ENCODE peak calls at places on chromosome 9, in seven cellular contexts. One of them, this sample, is unnamed.

GRCh38 chr9:96014078-96014477 is 138.6 kb downstream of the ERCC6L2 start:
- DNase-seq in GM12865: peak
- DNase-seq in brain microvascular endothelial cell: no peak
- DNase-seq in left lung: no peak
- DNase-seq in tibial artery: no peak
- DNase-seq in fibroblast of pulmonary artery: no peak
- DNase-seq in AG09309: no peak
- DNase-seq in this sample: no peak

GRCh38 chr9:22031664-22032411 is 22.7 kb upstream of the CDKN2B start:
- DNase-seq in fibroblast of pulmonary artery: no peak
- DNase-seq in GM12865: no peak
- DNase-seq in left lung: no peak
- DNase-seq in AG09309: no peak
- DNase-seq in tibial artery: no peak
- DNase-seq in brain microvascular endothelial cell: no peak
- DNase-seq in this sample: no peak

GRCh38 chr9:116549061-116549664 is 137.9 kb upstream of the TRIM32 start:
- DNase-seq in brain microvascular endothelial cell: peak
- DNase-seq in tibial artery: peak
- DNase-seq in GM12865: no peak
- DNase-seq in fibroblast of pulmonary artery: peak
- DNase-seq in left lung: peak
- DNase-seq in AG09309: peak
- DNase-seq in this sample: peak

GRCh38 chr9:121853617-121854395 is 202.4 kb downstream of the DAB2IP start:
- DNase-seq in AG09309: no peak
- DNase-seq in fibroblast of pulmonary artery: no peak
- DNase-seq in GM12865: no peak
- DNase-seq in brain microvascular endothelial cell: no peak
- DNase-seq in left lung: no peak
- DNase-seq in tibial artery: no peak
- DNase-seq in this sample: no peak

GRCh38 chr9:112084334-112084733 is 90.8 kb downstream of the SUSD1 start:
- DNase-seq in GM12865: peak
- DNase-seq in brain microvascular endothelial cell: no peak
- DNase-seq in tibial artery: no peak
- DNase-seq in left lung: no peak
- DNase-seq in fibroblast of pulmonary artery: no peak
- DNase-seq in AG09309: no peak
- DNase-seq in this sample: no peak

GRCh38 chr9:12794024-12794799 is 19.4 kb downstream of the LURAP1L start:
- DNase-seq in fibroblast of pulmonary artery: peak
- DNase-seq in left lung: no peak
- DNase-seq in AG09309: no peak
- DNase-seq in GM12865: no peak
- DNase-seq in tibial artery: no peak
- DNase-seq in brain microvascular endothelial cell: no peak
- DNase-seq in this sample: no peak

GRCh38 chr9:18906656-18907395 is 126.2 kb downstream of the SAXO1 start:
- DNase-seq in fibroblast of pulmonary artery: peak
- DNase-seq in AG09309: no peak
- DNase-seq in brain microvascular endothelial cell: peak
- DNase-seq in GM12865: peak
- DNase-seq in tibial artery: no peak
- DNase-seq in left lung: no peak
- DNase-seq in this sample: no peak

GRCh38 chr9:21744874-21745273 is 57.6 kb upstream of the MTAP start:
- DNase-seq in AG09309: peak
- DNase-seq in fibroblast of pulmonary artery: peak
- DNase-seq in brain microvascular endothelial cell: no peak
- DNase-seq in tibial artery: no peak
- DNase-seq in GM12865: no peak
- DNase-seq in left lung: no peak
- DNase-seq in this sample: no peak

GRCh38 chr9:136925414-136926153 is 19.0 kb downstream of the FBXW5 start:
- DNase-seq in fibroblast of pulmonary artery: no peak
- DNase-seq in left lung: no peak
- DNase-seq in brain microvascular endothelial cell: no peak
- DNase-seq in AG09309: no peak
- DNase-seq in GM12865: no peak
- DNase-seq in tibial artery: peak
- DNase-seq in this sample: no peak

GRCh38 chr9:136927343-136928261 is 16.9 kb downstream of the FBXW5 start:
- DNase-seq in left lung: no peak
- DNase-seq in GM12865: no peak
- DNase-seq in tibial artery: no peak
- DNase-seq in brain microvascular endothelial cell: peak
- DNase-seq in fibroblast of pulmonary artery: peak
- DNase-seq in AG09309: peak
- DNase-seq in this sample: no peak

GRCh38 chr9:136923881-136924280 is 20.7 kb downstream of the FBXW5 start:
- DNase-seq in tibial artery: peak
- DNase-seq in brain microvascular endothelial cell: no peak
- DNase-seq in left lung: no peak
- DNase-seq in fibroblast of pulmonary artery: no peak
- DNase-seq in AG09309: no peak
- DNase-seq in GM12865: no peak
- DNase-seq in this sample: no peak

GRCh38 chr9:136926749-136927148 is 17.8 kb downstream of the FBXW5 start:
- DNase-seq in left lung: no peak
- DNase-seq in brain microvascular endothelial cell: no peak
- DNase-seq in AG09309: no peak
- DNase-seq in fibroblast of pulmonary artery: no peak
- DNase-seq in GM12865: no peak
- DNase-seq in tibial artery: no peak
- DNase-seq in this sample: no peak

GRCh38 chr9:136926154-136926704 is 18.3 kb downstream of the FBXW5 start:
- DNase-seq in left lung: no peak
- DNase-seq in fibroblast of pulmonary artery: no peak
- DNase-seq in AG09309: no peak
- DNase-seq in tibial artery: no peak
- DNase-seq in brain microvascular endothelial cell: peak
- DNase-seq in GM12865: no peak
- DNase-seq in this sample: no peak
- TF ChIP-seq CTCF in left lung: no peak
- TF ChIP-seq CTCF in fibroblast of pulmonary artery: no peak
- TF ChIP-seq CTCF in AG09309: no peak
- TF ChIP-seq CTCF in tibial artery: no peak
- TF ChIP-seq CTCF in brain microvascular endothelial cell: peak
- TF ChIP-seq CTCF in GM12865: peak
- TF ChIP-seq CTCF in this sample: no peak

GRCh38 chr9:114501786-114502682 is 3.2 kb downstream of the WHRN start:
- DNase-seq in fibroblast of pulmonary artery: no peak
- DNase-seq in tibial artery: no peak
- DNase-seq in AG09309: peak
- DNase-seq in left lung: no peak
- DNase-seq in brain microvascular endothelial cell: peak
- DNase-seq in GM12865: no peak
- DNase-seq in this sample: no peak

GRCh38 chr9:114503522-114504340 is 1.5 kb downstream of the WHRN start:
- DNase-seq in fibroblast of pulmonary artery: no peak
- DNase-seq in left lung: no peak
- DNase-seq in tibial artery: no peak
- DNase-seq in AG09309: no peak
- DNase-seq in GM12865: no peak
- DNase-seq in brain microvascular endothelial cell: no peak
- DNase-seq in this sample: no peak

GRCh38 chr9:114500583-114501292 is 4.5 kb downstream of the WHRN start:
- DNase-seq in fibroblast of pulmonary artery: no peak
- DNase-seq in left lung: no peak
- DNase-seq in AG09309: no peak
- DNase-seq in GM12865: no peak
- DNase-seq in tibial artery: no peak
- DNase-seq in brain microvascular endothelial cell: no peak
- DNase-seq in this sample: no peak

GRCh38 chr9:114504341-114505186 is 709 bp downstream of the WHRN start:
- DNase-seq in left lung: peak
- DNase-seq in tibial artery: no peak
- DNase-seq in fibroblast of pulmonary artery: peak
- DNase-seq in brain microvascular endothelial cell: peak
- DNase-seq in AG09309: no peak
- DNase-seq in GM12865: no peak
- DNase-seq in this sample: no peak

DNA sequence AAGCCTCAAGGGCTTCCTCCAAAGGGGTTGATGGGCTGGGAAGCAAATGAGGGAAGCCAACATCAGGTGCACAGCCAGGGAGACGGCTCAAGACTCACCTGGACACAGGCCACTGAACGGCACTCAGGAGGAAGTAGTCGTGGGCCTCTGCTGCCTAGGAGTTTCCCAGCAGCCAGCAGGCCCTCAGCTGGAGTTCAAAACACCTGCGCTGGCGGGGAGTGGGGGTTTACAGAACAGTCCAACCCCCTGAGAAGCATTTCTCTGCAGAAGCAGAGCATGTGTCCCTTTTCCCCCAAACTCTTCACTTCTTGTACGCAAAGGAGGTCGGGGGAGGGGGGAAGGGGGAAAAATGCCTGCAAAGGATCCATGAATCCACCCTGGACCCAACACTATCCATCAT is 2.3 kb downstream of the WHRN start:
- DNase-seq in fibroblast of pulmonary artery: no peak
- DNase-seq in tibial artery: no peak
- DNase-seq in brain microvascular endothelial cell: no peak
- DNase-seq in GM12865: no peak
- DNase-seq in AG09309: no peak
- DNase-seq in left lung: peak
- DNase-seq in this sample: no peak
- H3K4me3 ChIP-seq in fibroblast of pulmonary artery: no peak
- H3K4me3 ChIP-seq in tibial artery: no peak
- H3K4me3 ChIP-seq in brain microvascular endothelial cell: no peak
- H3K4me3 ChIP-seq in GM12865: no peak
- H3K4me3 ChIP-seq in AG09309: no peak
- H3K4me3 ChIP-seq in left lung: no peak
- H3K4me3 ChIP-seq in this sample: no peak

GRCh38 chr9:74277532-74277931 is 219.6 kb upstream of the RORB start:
- DNase-seq in tibial artery: no peak
- DNase-seq in fibroblast of pulmonary artery: no peak
- DNase-seq in AG09309: no peak
- DNase-seq in brain microvascular endothelial cell: no peak
- DNase-seq in GM12865: peak
- DNase-seq in left lung: no peak
- DNase-seq in this sample: no peak
- TF ChIP-seq CTCF in tibial artery: no peak
- TF ChIP-seq CTCF in fibroblast of pulmonary artery: no peak
- TF ChIP-seq CTCF in AG09309: no peak
- TF ChIP-seq CTCF in brain microvascular endothelial cell: no peak
- TF ChIP-seq CTCF in GM12865: no peak
- TF ChIP-seq CTCF in left lung: no peak
- TF ChIP-seq CTCF in this sample: no peak

GRCh38 chr9:130535818-130536521 is 43.4 kb upstream of the FUBP3 start:
- DNase-seq in brain microvascular endothelial cell: peak
- DNase-seq in tibial artery: no peak
- DNase-seq in GM12865: no peak
- DNase-seq in AG09309: peak
- DNase-seq in left lung: no peak
- DNase-seq in fibroblast of pulmonary artery: peak
- DNase-seq in this sample: no peak
- H3K4me3 ChIP-seq in brain microvascular endothelial cell: peak
- H3K4me3 ChIP-seq in tibial artery: no peak
- H3K4me3 ChIP-seq in GM12865: no peak
- H3K4me3 ChIP-seq in AG09309: no peak
- H3K4me3 ChIP-seq in left lung: no peak
- H3K4me3 ChIP-seq in fibroblast of pulmonary artery: no peak
- H3K4me3 ChIP-seq in this sample: no peak

DNA sequence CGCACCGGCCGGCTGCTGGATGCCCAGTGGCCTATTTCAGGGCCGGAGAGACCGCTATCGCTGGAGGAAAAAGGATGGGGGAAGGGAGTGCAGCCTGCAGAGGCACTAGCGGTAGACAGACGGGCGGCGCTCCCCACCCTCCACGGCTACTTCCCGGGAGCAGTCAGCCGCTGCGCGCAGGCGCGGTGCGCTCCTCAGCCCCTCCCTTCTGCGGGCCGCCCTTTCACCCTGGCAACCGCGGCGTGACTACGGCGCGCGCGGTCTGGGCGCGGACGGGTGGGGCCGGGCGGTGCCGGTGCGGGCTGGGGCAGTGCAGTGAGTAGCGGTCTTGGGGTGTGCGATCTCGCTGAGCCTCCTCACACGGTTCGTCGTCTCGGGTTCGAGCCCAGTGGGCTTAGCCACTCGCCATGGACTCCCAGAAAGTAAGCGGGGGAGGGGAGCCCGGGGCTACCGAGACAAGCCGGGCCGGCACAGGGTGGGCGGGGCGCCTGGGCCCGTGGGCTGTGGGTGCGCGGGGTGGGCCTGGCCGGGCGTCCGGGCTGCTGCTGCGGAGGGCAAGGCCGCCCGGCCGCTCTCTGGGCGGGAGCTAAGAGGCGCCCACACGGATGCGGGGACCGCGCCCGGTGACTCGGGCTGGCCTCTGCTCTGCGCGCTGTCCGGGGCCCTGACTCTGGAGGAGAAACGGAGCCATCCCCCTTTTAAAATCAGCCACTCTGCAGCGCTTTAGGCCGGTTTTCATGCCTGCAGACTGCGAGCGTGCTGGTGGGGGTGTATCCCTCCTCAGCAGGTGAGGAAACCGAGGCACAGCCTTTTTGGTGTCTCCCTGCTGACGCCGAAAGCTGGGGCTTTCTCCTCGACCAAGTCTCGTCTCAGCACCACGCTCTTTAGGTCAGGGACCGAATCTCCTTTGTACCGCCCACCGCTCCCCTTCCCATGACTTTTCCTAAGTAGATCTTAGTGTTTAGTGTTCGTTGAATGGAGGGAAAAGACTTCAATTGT is at the start of gene FSD1L:
- DNase-seq in tibial artery: peak
- DNase-seq in AG09309: peak
- DNase-seq in GM12865: peak
- DNase-seq in fibroblast of pulmonary artery: peak
- DNase-seq in brain microvascular endothelial cell: peak
- DNase-seq in left lung: peak
- DNase-seq in this sample: peak
- TF ChIP-seq CTCF in tibial artery: no peak
- TF ChIP-seq CTCF in AG09309: peak
- TF ChIP-seq CTCF in GM12865: no peak
- TF ChIP-seq CTCF in fibroblast of pulmonary artery: peak
- TF ChIP-seq CTCF in brain microvascular endothelial cell: peak
- TF ChIP-seq CTCF in left lung: no peak
- TF ChIP-seq CTCF in this sample: peak

DNA sequence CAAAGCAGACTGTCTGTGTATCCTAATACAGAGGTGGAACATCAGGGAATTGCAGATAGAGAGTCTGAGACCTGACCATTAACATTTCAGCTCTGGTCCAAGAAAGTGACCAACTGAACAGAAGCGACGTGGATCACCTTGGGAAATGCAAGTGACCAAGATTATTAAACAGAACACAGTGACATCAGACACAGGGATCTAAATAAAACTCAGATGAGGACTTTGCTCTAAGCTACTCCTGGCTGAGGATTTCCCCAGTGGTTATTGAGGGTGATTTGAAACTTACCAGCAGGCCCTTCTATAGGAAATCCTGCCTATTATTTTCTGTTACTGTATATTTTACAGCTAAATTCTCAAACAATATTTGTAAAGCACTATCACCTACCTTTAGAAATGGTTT is 436.0 kb downstream of the TMEM38B start:
- DNase-seq in brain microvascular endothelial cell: no peak
- DNase-seq in left lung: no peak
- DNase-seq in fibroblast of pulmonary artery: no peak
- DNase-seq in GM12865: no peak
- DNase-seq in AG09309: no peak
- DNase-seq in tibial artery: no peak
- DNase-seq in this sample: no peak
- H3K4me3 ChIP-seq in brain microvascular endothelial cell: no peak
- H3K4me3 ChIP-seq in left lung: no peak
- H3K4me3 ChIP-seq in fibroblast of pulmonary artery: no peak
- H3K4me3 ChIP-seq in GM12865: no peak
- H3K4me3 ChIP-seq in AG09309: no peak
- H3K4me3 ChIP-seq in tibial artery: no peak
- H3K4me3 ChIP-seq in this sample: no peak